ENCODE peak calls at places on chromosomes 5 and 9, in five cellular contexts. R, Z, B, I and T are unnamed samples.

GRCh38 chr9:2319421-2319820 is 302.2 kb upstream of the VLDLR start:
- DNase-seq in R (no peak), Z (no peak), B (no peak), I (no peak), T (peak)

GRCh38 chr5:176629853-176630680 is at the start of the genes EIF4E1B and SNCB:
- DNase-seq in R (no peak), Z (peak), B (peak), I (peak), T (peak)

GRCh38 chr5:42590566-42590965 is 166.1 kb upstream of the CCDC152 start:
- DNase-seq in R (no peak), Z (no peak), B (no peak), I (no peak), T (no peak)

GRCh38 chr5:76074487-76074886 is 8.7 kb upstream of the SV2C start:
- DNase-seq in R (no peak), Z (peak), B (peak), I (no peak), T (no peak)

GRCh38 chr5:94872526-94872925 is 254.1 kb downstream of the SLF1 start:
- DNase-seq in R (no peak), Z (no peak), B (no peak), I (no peak), T (no peak)

GRCh38 chr9:123481209-123481865 is 125.3 kb downstream of the CRB2 start:
- DNase-seq in R (no peak), Z (no peak), B (no peak), I (no peak), T (no peak)

GRCh38 chr9:110546411-110546871 is 33.1 kb downstream of the SVEP1 start:
- DNase-seq in R (no peak), Z (no peak), B (no peak), I (no peak), T (no peak)

GRCh38 chr9:111599948-111600343 is 499 bp upstream of the PTGR1 start:
- DNase-seq in R (no peak), Z (no peak), B (peak), I (no peak), T (no peak)

GRCh38 chr5:76401801-76402250 is 1.3 kb upstream of the IQGAP2 start:
- DNase-seq in R (no peak), Z (no peak), B (no peak), I (no peak), T (no peak)

GRCh38 chr9:33465096-33465495 is 8.6 kb downstream of the NOL6 start:
- DNase-seq in R (no peak), Z (no peak), B (no peak), I (no peak), T (no peak)

GRCh38 chr9:97324954-97325353 is 17.5 kb downstream of the CCDC180 start:
- DNase-seq in R (no peak), Z (no peak), B (no peak), I (no peak), T (no peak)

GRCh38 chr9:77960356-77961153 is 71.1 kb downstream of the GNAQ start:
- DNase-seq in R (no peak), Z (peak), B (peak), I (no peak), T (no peak)

GRCh38 chr5:113153512-113154097 is 177.0 kb downstream of the DCP2 start:
- DNase-seq in R (no peak), Z (no peak), B (no peak), I (no peak), T (peak)

GRCh38 chr5:96995419-96995818 is 59.5 kb downstream of the LNPEP start:
- DNase-seq in R (no peak), Z (no peak), B (no peak), I (no peak), T (no peak)

GRCh38 chr5:17897776-17898175 is 263.5 kb downstream of the TAF11L14 start:
- DNase-seq in R (no peak), Z (no peak), B (no peak), I (no peak), T (no peak)

GRCh38 chr9:134765785-134766184 is 114.8 kb upstream of the FCN2 start:
- DNase-seq in R (no peak), Z (no peak), B (no peak), I (no peak), T (no peak)

DNA sequence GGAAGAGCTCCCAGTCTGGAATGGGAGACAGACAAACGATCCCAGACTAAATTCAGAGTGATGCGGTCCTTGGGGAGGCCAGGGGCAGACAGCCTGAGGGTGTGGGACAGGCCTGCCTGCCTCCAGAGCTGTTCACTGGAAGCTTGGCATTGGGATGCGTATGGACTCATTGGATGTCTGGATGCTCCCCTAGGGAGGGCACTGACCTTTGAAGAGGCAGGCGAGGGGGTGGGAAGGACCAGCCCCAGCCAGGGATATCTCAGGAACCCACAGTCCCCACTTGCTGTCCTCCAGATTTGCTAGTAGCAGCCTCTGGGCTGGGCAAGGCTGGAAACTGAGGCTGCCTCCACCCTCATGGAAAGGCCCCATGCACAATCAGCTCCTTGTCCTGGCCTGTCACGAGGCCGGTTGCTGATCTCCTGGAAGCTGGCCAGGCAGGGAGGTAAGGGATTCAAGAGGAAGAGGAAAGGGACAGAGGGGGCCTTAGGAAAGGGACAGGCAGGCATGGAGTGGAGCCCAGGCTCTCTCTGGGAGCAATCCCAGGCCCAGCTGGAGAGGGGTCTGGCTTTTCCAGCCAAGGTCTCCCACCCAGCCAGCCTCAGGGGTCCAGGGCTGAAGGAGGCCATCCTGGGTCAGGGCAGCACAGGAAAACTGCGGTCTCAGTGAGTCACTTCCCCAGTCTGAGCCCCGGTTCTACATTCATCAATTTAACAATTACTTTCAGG is 69.1 kb upstream of the GGTA1 start:
- DNase-seq in R (no peak), Z (no peak), B (no peak), I (no peak), T (peak)
- TF ChIP-seq EZH2phosphoT487 in R (no peak), Z (no peak), B (no peak), I (no peak), T (no peak)

GRCh38 chr5:71767661-71768060 is 48.6 kb downstream of the CARTPT start:
- DNase-seq in R (no peak), Z (no peak), B (no peak), I (no peak), T (peak)
- TF ChIP-seq EZH2phosphoT487 in R (no peak), Z (no peak), B (no peak), I (no peak), T (no peak)

GRCh38 chr9:17859987-17860386 is 281.1 kb downstream of the SH3GL2 start:
- DNase-seq in R (no peak), Z (no peak), B (no peak), I (no peak), T (no peak)

GRCh38 chr9:17859228-17859627 is 280.4 kb downstream of the SH3GL2 start:
- DNase-seq in R (no peak), Z (no peak), B (no peak), I (no peak), T (no peak)

GRCh38 chr9:17862081-17862480 is 283.2 kb downstream of the SH3GL2 start:
- DNase-seq in R (no peak), Z (no peak), B (no peak), I (no peak), T (no peak)

DNA sequence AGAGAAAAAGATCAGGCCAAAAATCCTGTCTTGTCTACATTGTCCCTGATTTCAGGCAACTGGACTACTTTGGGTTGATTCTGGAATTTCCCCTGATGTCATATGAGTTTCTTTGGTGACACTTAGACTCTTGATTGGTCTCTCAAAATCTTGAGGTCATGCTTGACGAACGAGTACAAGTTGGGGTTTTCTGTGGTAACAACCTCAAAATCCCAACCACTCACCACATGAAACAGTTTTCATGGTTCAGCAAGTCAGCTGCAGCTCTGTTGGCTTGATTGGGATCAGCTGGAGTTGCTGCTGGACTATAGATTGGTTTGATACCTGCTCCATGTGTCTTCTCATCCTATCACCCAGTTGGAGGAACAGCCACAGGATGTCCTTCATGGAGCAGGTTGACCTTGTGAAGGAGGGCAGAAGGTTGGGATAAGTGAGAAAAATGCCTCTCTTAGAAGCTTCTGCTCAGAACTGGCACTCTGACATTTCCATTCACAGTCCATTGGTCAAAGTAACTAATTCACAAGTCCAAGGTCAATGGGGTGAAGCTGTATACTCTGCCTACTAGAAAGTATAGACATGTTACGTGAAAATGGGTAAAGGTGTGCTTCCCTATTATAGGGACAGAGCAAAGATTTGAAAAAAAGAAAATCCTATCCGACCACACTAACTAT is 284.5 kb downstream of the SH3GL2 start:
- DNase-seq in R (no peak), Z (no peak), B (no peak), I (no peak), T (no peak)
- TF ChIP-seq EZH2phosphoT487 in R (no peak), Z (no peak), B (no peak), I (no peak), T (no peak)

DNA sequence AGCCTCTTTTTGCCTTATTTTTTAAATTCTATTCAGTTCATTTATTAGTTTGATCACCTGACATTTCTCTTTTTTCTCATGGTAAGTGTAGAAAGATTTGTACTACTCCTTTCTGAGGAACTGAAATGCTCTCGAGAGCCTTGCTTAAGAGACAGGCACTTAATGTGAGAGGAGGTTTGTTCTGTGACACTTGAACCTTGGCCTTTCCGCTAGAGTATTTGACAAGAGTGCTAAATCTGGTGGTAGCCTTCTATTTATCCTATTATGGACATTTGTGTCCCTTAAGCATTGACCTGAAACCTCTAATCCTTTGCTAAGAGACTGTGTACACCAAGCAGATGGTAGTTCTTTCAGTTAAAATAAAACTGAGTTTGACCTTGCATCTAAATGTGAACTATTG is 805.0 kb upstream of the PTPRD start:
- DNase-seq in R (no peak), Z (no peak), B (no peak), I (no peak), T (no peak)
- TF ChIP-seq EZH2phosphoT487 in R (no peak), Z (no peak), B (no peak), I (no peak), T (no peak)

GRCh38 chr5:106454050-106454449 is 1216.7 kb downstream of the EFNA5 start:
- DNase-seq in R (no peak), Z (no peak), B (no peak), I (no peak), T (no peak)

GRCh38 chr5:106454651-106455415 is 1215.9 kb downstream of the EFNA5 start:
- DNase-seq in R (peak), Z (peak), B (peak), I (peak), T (peak)

DNA sequence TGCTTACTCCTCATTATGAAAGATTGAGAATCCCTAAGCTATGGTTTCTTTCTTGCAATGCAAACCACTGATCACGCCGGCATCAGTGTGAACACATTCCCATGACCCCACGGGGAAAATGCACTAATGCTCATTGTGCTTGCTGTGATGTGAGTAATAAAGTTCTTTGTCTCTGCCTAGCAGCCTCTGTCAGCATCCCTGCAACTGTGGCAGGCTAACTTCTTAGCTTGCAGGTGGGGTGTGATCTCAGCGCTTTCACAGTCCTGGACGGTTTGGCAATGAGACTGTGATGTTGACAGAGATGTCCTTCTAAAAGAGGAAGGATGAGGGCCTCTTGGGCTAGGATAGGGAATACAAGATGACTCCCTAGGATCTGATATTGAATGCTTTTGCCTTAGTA is 1218.7 kb downstream of the EFNA5 start:
- DNase-seq in R (no peak), Z (no peak), B (no peak), I (peak), T (no peak)
- TF ChIP-seq EZH2phosphoT487 in R (no peak), Z (no peak), B (no peak), I (no peak), T (no peak)

GRCh38 chr5:61319388-61320146 is 12.5 kb upstream of the ZSWIM6 start:
- DNase-seq in R (no peak), Z (peak), B (peak), I (no peak), T (no peak)
- TF ChIP-seq EZH2phosphoT487 in R (no peak), Z (no peak), B (no peak), I (no peak), T (no peak)

DNA sequence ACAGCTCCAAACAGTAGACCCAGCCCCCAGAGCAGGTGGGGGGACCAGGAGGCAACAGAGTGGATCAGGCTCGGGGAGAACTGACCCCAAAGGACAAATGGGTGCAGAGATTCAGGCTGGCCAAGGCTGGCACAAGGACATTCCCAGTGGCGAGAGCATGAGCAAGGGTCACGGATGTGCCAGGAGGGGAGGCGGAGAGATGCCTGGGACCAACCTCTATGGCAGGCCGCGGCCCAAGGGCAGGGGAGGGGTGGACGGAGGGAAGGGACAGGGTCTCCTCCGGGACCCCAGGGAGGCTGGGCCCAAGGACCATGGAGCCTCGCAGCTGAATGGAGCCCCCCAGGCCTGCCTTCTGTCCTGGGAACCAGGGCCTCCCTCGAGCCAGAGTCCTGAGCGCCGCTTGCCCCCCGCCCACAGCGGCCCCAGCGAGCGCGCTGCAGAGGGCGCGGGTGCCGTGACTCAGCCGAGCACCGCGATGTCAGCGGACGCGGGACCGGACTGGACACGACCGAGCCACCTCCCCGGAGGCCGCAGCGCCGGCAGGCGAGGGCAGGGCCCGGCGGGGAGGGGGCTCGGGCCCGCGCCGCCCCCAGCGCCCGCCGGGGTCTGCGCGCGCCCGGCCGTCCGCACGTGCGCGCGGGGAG is 546 bp downstream of the ABCA2 start:
- DNase-seq in R (no peak), Z (peak), B (peak), I (peak), T (peak)
- TF ChIP-seq EZH2phosphoT487 in R (no peak), Z (no peak), B (no peak), I (no peak), T (no peak)